ENCODE peak calls at places on chromosome 15, in nine cellular contexts. X is fibroblast of mammary gland, M is IMR-90, S is AG10803, T is HepG2, K is choroid plexus epithelial cell, E is uterus, B is fibroblast of lung, Z is HCT116. V is an unnamed sample.

GRCh38 chr15:32838820-32839219 is 121.0 kb downstream of the GREM1 start:
- DNase-seq in X (peak; percentile 98), T (peak; percentile 71), K (no peak), E (no peak), S (peak; percentile 99), M (peak; percentile 97), Z (no peak), B (peak; percentile 92), V (peak; percentile 46)

GRCh38 chr15:88301311-88301710 is 44.8 kb upstream of the NTRK3 start:
- DNase-seq in M (no peak), Z (no peak), S (no peak), B (no peak), E (no peak), K (no peak), T (no peak), X (no peak), V (no peak)

GRCh38 chr15:93664180-93664951 is 567.0 kb upstream of the MCTP2 start:
- DNase-seq in T (no peak), K (no peak), M (no peak), E (no peak), S (no peak), X (no peak), B (no peak), Z (no peak), V (no peak)

GRCh38 chr15:101084801-101085200 is 165.6 kb downstream of the LRRK1 start:
- DNase-seq in X (no peak), K (no peak), T (no peak), M (no peak), S (no peak), E (no peak), B (no peak), Z (no peak), V (no peak)

GRCh38 chr15:90165157-90165556 is 36.0 kb upstream of the SEMA4B start:
- DNase-seq in X (no peak), T (no peak), S (no peak), M (no peak), B (no peak), E (no peak), Z (no peak), K (no peak), V (no peak)

GRCh38 chr15:77235566-77235965 is 164.7 kb upstream of the TSPAN3 start:
- DNase-seq in B (no peak), E (no peak), M (no peak), X (no peak), Z (no peak), T (no peak), S (no peak), K (no peak), V (no peak)

GRCh38 chr15:47415539-47415971 is 301.8 kb upstream of the SEMA6D start:
- DNase-seq in T (peak; percentile 4), M (peak; percentile 57), S (no peak), K (peak; percentile 43), Z (no peak), X (no peak), B (peak; percentile 51), E (no peak), V (no peak)

GRCh38 chr15:60493166-60493565 is 14.2 kb upstream of the ICE2 start:
- DNase-seq in S (no peak), B (no peak), E (no peak), K (no peak), M (no peak), Z (no peak), X (no peak), T (peak; percentile 69), V (no peak)

GRCh38 chr15:90564109-90564508 is 34.4 kb downstream of the CRTC3 start:
- DNase-seq in T (no peak), X (no peak), E (no peak), M (no peak), K (no peak), S (no peak), Z (no peak), B (no peak), V (no peak)

GRCh38 chr15:66849746-66850077 is 147.7 kb downstream of the SMAD6 start:
- DNase-seq in S (no peak), X (no peak), M (no peak), K (no peak), B (no peak), Z (no peak), T (no peak), E (no peak), V (no peak)

GRCh38 chr15:57555270-57555669 is 36.4 kb upstream of the MYZAP start:
- DNase-seq in B (peak; percentile 54), Z (no peak), T (no peak), X (no peak), K (no peak), M (peak; percentile 41), E (no peak), S (peak; percentile 21), V (peak; percentile 82)

GRCh38 chr15:50906954-50907865 is 1.3 kb upstream of the AP4E1 start:
- DNase-seq in B (no peak), Z (no peak), S (no peak), X (no peak), K (no peak), T (peak; percentile 73), M (peak; percentile 4), E (no peak), V (no peak)

GRCh38 chr15:26891448-26891881 is 24.6 kb downstream of the GABRA5 start:
- DNase-seq in Z (no peak), S (peak; percentile 67), B (peak; percentile 73), K (peak; percentile 82), E (no peak), X (peak; percentile 56), T (peak; percentile 36), M (peak; percentile 38), V (peak; percentile 29)

GRCh38 chr15:89781891-89782618 is 5.9 kb downstream of the MESP2 start:
- DNase-seq in Z (peak; percentile 39), T (peak; percentile 84), X (peak; percentile 70), E (no peak), M (peak; percentile 57), K (peak; percentile 78), B (peak; percentile 43), S (peak; percentile 66), V (peak; percentile 63)

GRCh38 chr15:44159492-44159891 is 35.6 kb downstream of the FRMD5 start:
- DNase-seq in K (no peak), T (no peak), B (no peak), S (no peak), M (no peak), E (no peak), Z (no peak), X (no peak), V (no peak)

DNA sequence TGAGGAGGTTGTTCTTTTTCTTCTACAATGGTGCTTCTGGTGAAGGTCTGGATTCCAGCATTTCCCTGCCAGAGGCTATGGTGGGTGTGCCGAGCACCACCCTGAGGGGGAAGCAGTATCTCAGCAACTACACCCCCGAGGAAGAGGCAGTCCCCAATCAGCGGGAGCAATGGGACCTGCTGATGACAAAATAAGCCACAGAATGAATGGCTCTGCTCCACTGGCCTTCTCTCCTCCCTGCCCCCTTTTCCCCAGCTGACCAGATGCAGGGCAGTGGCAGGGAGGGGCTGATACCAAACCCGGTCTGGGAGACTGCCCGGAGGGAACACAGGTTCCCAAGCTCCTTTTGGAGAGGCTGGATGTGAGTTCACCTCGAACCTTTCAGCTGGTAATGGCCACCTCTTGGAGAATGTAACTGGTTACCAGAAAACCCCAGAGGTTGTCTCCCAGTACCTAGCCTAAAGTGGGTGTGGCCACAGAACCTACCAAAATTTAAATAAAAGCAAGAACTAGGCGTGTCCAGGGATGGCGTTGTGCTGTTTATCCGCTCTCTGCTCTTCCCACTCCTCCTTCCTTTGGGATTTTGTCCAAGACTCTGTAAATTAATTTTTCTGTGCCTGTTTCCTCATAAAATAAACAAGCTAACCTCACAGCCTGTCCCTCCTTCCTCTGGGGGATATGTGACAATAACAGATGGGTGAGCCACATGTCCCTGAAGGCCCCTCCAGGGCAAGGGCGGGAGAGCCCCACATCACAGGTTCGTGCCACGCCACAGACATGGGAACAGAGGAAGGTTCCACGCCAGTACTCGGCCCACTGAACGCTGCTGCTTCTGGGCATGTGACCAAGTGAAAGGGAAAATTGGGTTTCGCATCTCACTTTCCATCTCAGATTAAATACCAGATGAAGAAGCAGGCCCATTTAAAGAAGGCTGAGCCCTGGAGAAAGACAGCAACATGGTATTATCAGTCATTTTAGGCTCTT is 35.1 kb upstream of the SPTBN5 start:
- DNase-seq in E (no peak), Z (no peak), B (peak; percentile 42), K (no peak), M (no peak), X (no peak), S (peak; percentile 38), T (no peak), V (no peak)
- H3K4me3 ChIP-seq in E (no peak overlapping the region), Z (no peak overlapping the region), B (no peak overlapping the region), K (no peak overlapping the region), M (no peak overlapping the region), X (no peak overlapping the region), S (no peak overlapping the region), T (no peak overlapping the region), V (no peak overlapping the region)

DNA sequence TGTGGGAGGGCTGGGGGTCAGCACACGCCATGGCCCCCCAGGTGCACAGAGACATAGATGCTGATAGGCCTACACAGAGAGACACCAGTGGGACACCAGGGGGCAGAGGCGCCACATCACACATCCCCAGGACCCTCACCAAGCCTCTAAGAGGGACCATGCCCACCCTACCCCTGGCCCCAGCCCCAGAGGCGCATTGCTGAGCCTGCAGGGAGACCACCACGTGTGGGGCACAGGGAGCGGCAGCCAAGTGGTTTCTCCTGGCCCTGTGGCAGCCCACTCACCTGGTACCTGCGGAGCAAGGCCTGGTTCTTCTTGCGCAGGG is 1.2 kb downstream of the CCDC9B start:
- DNase-seq in K (no peak), Z (no peak), T (no peak), S (no peak), E (no peak), X (no peak), M (no peak), B (no peak), V (no peak)
- TF ChIP-seq CTCF in K (peak; percentile 26), Z (peak; percentile 51), T (peak; percentile 72), S (peak; percentile 24), E (no peak), X (no peak), M (peak; percentile 21), B (peak; percentile 16), V (peak; percentile 21)

GRCh38 chr15:68558318-68559305 is 20.2 kb upstream of the CORO2B start:
- DNase-seq in Z (no peak), S (no peak), B (no peak), M (no peak), T (no peak), E (no peak), K (no peak), X (no peak), V (no peak)
- H3K4me3 ChIP-seq in Z (no peak overlapping the region), S (peak overlapping the region; percentile 49), B (peak overlapping the region; percentile 14), M (no peak overlapping the region), T (no peak overlapping the region), E (peak overlapping the region; percentile 38), K (peak overlapping the region; percentile 62), X (peak overlapping the region; percentile 53), V (no peak overlapping the region)

DNA sequence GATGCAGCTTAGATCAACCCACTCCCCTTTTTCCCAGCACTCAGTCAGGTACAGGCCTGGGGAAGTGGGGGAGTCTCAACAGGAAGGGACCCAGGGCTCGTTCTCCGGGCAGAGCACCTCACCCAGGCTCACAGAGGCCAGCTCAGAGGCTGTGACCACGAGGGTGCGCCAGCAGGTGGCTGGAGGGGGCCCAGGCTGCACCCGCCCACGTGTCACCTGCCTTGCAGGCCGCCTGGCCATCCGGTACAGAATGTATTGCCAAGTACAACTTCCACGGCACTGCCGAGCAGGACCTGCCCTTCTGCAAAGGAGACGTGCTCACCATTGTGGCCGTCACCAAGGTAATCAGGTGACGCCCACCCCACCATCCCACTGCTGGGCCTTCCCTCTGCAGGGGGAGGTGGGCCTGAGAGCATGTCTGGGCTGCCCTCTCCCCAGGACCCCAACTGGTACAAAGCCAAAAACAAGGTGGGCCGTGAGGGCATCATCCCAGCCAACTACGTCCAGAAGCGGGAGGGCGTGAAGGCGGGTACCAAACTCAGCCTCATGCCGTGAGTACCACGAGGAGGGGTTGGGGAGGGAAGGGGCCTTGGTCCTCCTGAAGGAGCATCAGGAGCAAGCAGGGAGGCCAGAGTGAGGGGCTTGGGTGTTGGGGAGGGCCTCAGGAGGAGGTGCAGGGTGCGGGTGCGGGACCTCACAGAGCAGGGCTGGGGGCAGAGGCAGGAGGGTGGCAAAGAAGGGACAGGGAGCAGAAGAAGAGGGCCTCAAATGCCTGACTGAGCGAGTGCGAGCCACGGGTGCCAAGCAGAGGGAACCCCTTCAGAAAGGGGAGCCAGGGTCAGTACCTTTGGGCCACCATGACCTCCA is 14.0 kb upstream of the LMAN1L start:
- DNase-seq in M (no peak), T (no peak), K (no peak), E (no peak), X (no peak), B (no peak), S (no peak), Z (no peak), V (no peak)
- TF ChIP-seq CTCF in M (no peak), T (no peak), K (no peak), E (no peak), X (no peak), B (no peak), S (no peak), Z (no peak), V (no peak)